ENCODE peak calls at places on chromosomes 2 and 18, in eight cellular contexts. One of them, this sample, is unnamed.

GRCh38 chr2:197208841-197209240 is 101.7 kb downstream of the ANKRD44 start:
- DNase-seq in H1: no peak
- DNase-seq in CD8-positive, alpha-beta T cell: no peak
- DNase-seq in transverse colon: no peak
- DNase-seq in Peyer's patch: no peak
- DNase-seq in PC-3: no peak
- DNase-seq in endodermal cell: no peak
- DNase-seq in IMR-90: no peak
- DNase-seq in this sample: no peak

GRCh38 chr2:159094173-159094737 is 125.8 kb downstream of the TANC1 start:
- DNase-seq in H1: no peak
- DNase-seq in CD8-positive, alpha-beta T cell: no peak
- DNase-seq in transverse colon: peak
- DNase-seq in IMR-90: peak
- DNase-seq in Peyer's patch: no peak
- DNase-seq in endodermal cell: no peak
- DNase-seq in PC-3: no peak
- DNase-seq in this sample: no peak

GRCh38 chr2:221529943-221530652 is 42.0 kb downstream of the EPHA4 start:
- DNase-seq in PC-3: peak
- DNase-seq in Peyer's patch: no peak
- DNase-seq in IMR-90: peak
- DNase-seq in H1: no peak
- DNase-seq in CD8-positive, alpha-beta T cell: no peak
- DNase-seq in endodermal cell: no peak
- DNase-seq in transverse colon: no peak
- DNase-seq in this sample: no peak

GRCh38 chr2:36753706-36754221 is 57.3 kb downstream of the VIT start:
- DNase-seq in PC-3: no peak
- DNase-seq in transverse colon: no peak
- DNase-seq in H1: no peak
- DNase-seq in Peyer's patch: no peak
- DNase-seq in IMR-90: no peak
- DNase-seq in CD8-positive, alpha-beta T cell: no peak
- DNase-seq in endodermal cell: peak
- DNase-seq in this sample: no peak

GRCh38 chr18:51531496-51531895 is 334.0 kb upstream of the MEX3C start:
- DNase-seq in PC-3: peak
- DNase-seq in endodermal cell: no peak
- DNase-seq in Peyer's patch: no peak
- DNase-seq in CD8-positive, alpha-beta T cell: no peak
- DNase-seq in IMR-90: no peak
- DNase-seq in H1: no peak
- DNase-seq in transverse colon: no peak
- DNase-seq in this sample: no peak

GRCh38 chr2:74264281-74264680 is 65.9 kb downstream of the MTHFD2 start:
- DNase-seq in PC-3: no peak
- DNase-seq in IMR-90: no peak
- DNase-seq in H1: no peak
- DNase-seq in transverse colon: no peak
- DNase-seq in Peyer's patch: no peak
- DNase-seq in endodermal cell: no peak
- DNase-seq in CD8-positive, alpha-beta T cell: no peak
- DNase-seq in this sample: no peak

GRCh38 chr2:42828487-42829416 is 36.4 kb upstream of the HAAO start:
- DNase-seq in transverse colon: peak
- DNase-seq in Peyer's patch: peak
- DNase-seq in CD8-positive, alpha-beta T cell: peak
- DNase-seq in endodermal cell: peak
- DNase-seq in PC-3: peak
- DNase-seq in H1: peak
- DNase-seq in IMR-90: peak
- DNase-seq in this sample: peak

GRCh38 chr2:224449212-224450147 is 47.6 kb upstream of the FAM124B start:
- DNase-seq in endodermal cell: peak
- DNase-seq in Peyer's patch: no peak
- DNase-seq in PC-3: peak
- DNase-seq in transverse colon: no peak
- DNase-seq in CD8-positive, alpha-beta T cell: no peak
- DNase-seq in IMR-90: no peak
- DNase-seq in H1: no peak
- DNase-seq in this sample: peak

GRCh38 chr18:58611471-58612131 is 17.3 kb downstream of the ALPK2 start:
- DNase-seq in transverse colon: no peak
- DNase-seq in Peyer's patch: no peak
- DNase-seq in CD8-positive, alpha-beta T cell: no peak
- DNase-seq in IMR-90: no peak
- DNase-seq in PC-3: no peak
- DNase-seq in endodermal cell: peak
- DNase-seq in H1: peak
- DNase-seq in this sample: no peak

GRCh38 chr2:175926272-175926671 is 75.8 kb downstream of the LNPK start:
- DNase-seq in transverse colon: no peak
- DNase-seq in IMR-90: peak
- DNase-seq in endodermal cell: no peak
- DNase-seq in Peyer's patch: no peak
- DNase-seq in CD8-positive, alpha-beta T cell: no peak
- DNase-seq in PC-3: no peak
- DNase-seq in H1: no peak
- DNase-seq in this sample: no peak

GRCh38 chr18:27685807-27686412 is 491.0 kb downstream of the CDH2 start:
- DNase-seq in transverse colon: no peak
- DNase-seq in H1: no peak
- DNase-seq in PC-3: peak
- DNase-seq in endodermal cell: peak
- DNase-seq in IMR-90: peak
- DNase-seq in Peyer's patch: no peak
- DNase-seq in CD8-positive, alpha-beta T cell: no peak
- DNase-seq in this sample: peak

GRCh38 chr18:59446012-59446411 is 86.9 kb upstream of the LMAN1 start:
- DNase-seq in H1: no peak
- DNase-seq in IMR-90: peak
- DNase-seq in Peyer's patch: no peak
- DNase-seq in transverse colon: no peak
- DNase-seq in PC-3: no peak
- DNase-seq in CD8-positive, alpha-beta T cell: no peak
- DNase-seq in endodermal cell: peak
- DNase-seq in this sample: no peak

GRCh38 chr18:49304746-49305145 is 155.7 kb downstream of the DYM start:
- DNase-seq in IMR-90: peak
- DNase-seq in transverse colon: no peak
- DNase-seq in endodermal cell: no peak
- DNase-seq in Peyer's patch: no peak
- DNase-seq in CD8-positive, alpha-beta T cell: no peak
- DNase-seq in PC-3: no peak
- DNase-seq in H1: no peak
- DNase-seq in this sample: no peak

GRCh38 chr2:152884088-152884487 is 165.7 kb downstream of the ARL6IP6 start:
- DNase-seq in Peyer's patch: no peak
- DNase-seq in IMR-90: no peak
- DNase-seq in transverse colon: no peak
- DNase-seq in CD8-positive, alpha-beta T cell: no peak
- DNase-seq in PC-3: no peak
- DNase-seq in H1: no peak
- DNase-seq in endodermal cell: no peak
- DNase-seq in this sample: no peak

GRCh38 chr18:21203096-21203495 is 38.9 kb upstream of the GREB1L start:
- DNase-seq in IMR-90: no peak
- DNase-seq in H1: peak
- DNase-seq in transverse colon: no peak
- DNase-seq in Peyer's patch: no peak
- DNase-seq in endodermal cell: no peak
- DNase-seq in PC-3: peak
- DNase-seq in CD8-positive, alpha-beta T cell: no peak
- DNase-seq in this sample: no peak

GRCh38 chr2:215404357-215404719 is 31.5 kb downstream of the FN1 start:
- DNase-seq in endodermal cell: no peak
- DNase-seq in PC-3: no peak
- DNase-seq in Peyer's patch: no peak
- DNase-seq in transverse colon: no peak
- DNase-seq in H1: no peak
- DNase-seq in CD8-positive, alpha-beta T cell: no peak
- DNase-seq in IMR-90: no peak
- DNase-seq in this sample: no peak

GRCh38 chr2:130878316-130878715 is 41.6 kb downstream of the ARHGEF4 start:
- DNase-seq in CD8-positive, alpha-beta T cell: no peak
- DNase-seq in H1: no peak
- DNase-seq in transverse colon: no peak
- DNase-seq in PC-3: no peak
- DNase-seq in IMR-90: no peak
- DNase-seq in Peyer's patch: no peak
- DNase-seq in endodermal cell: peak
- DNase-seq in this sample: no peak

GRCh38 chr18:51867767-51868166 is 472.2 kb upstream of the DCC start:
- DNase-seq in IMR-90: peak
- DNase-seq in PC-3: no peak
- DNase-seq in endodermal cell: no peak
- DNase-seq in CD8-positive, alpha-beta T cell: no peak
- DNase-seq in transverse colon: no peak
- DNase-seq in Peyer's patch: no peak
- DNase-seq in H1: no peak
- DNase-seq in this sample: peak

GRCh38 chr2:134782792-134783191 is 55.6 kb upstream of the ACMSD start:
- DNase-seq in endodermal cell: peak
- DNase-seq in CD8-positive, alpha-beta T cell: no peak
- DNase-seq in Peyer's patch: no peak
- DNase-seq in IMR-90: peak
- DNase-seq in transverse colon: no peak
- DNase-seq in PC-3: no peak
- DNase-seq in H1: no peak
- DNase-seq in this sample: peak

GRCh38 chr2:54446625-54447024 is 9.5 kb upstream of the SPTBN1 start:
- DNase-seq in PC-3: no peak
- DNase-seq in endodermal cell: no peak
- DNase-seq in CD8-positive, alpha-beta T cell: no peak
- DNase-seq in transverse colon: no peak
- DNase-seq in Peyer's patch: no peak
- DNase-seq in IMR-90: no peak
- DNase-seq in H1: no peak
- DNase-seq in this sample: no peak

GRCh38 chr2:54444503-54444902 is 11.6 kb upstream of the SPTBN1 start:
- DNase-seq in transverse colon: no peak
- DNase-seq in CD8-positive, alpha-beta T cell: no peak
- DNase-seq in H1: no peak
- DNase-seq in IMR-90: no peak
- DNase-seq in Peyer's patch: no peak
- DNase-seq in PC-3: no peak
- DNase-seq in endodermal cell: no peak
- DNase-seq in this sample: no peak

GRCh38 chr2:54446122-54446521 is 10.0 kb upstream of the SPTBN1 start:
- DNase-seq in CD8-positive, alpha-beta T cell: no peak
- DNase-seq in transverse colon: no peak
- DNase-seq in endodermal cell: no peak
- DNase-seq in H1: no peak
- DNase-seq in PC-3: no peak
- DNase-seq in IMR-90: no peak
- DNase-seq in Peyer's patch: no peak
- DNase-seq in this sample: no peak
- TF ChIP-seq CTCF in CD8-positive, alpha-beta T cell: no peak
- TF ChIP-seq CTCF in transverse colon: no peak
- TF ChIP-seq CTCF in endodermal cell: no peak
- TF ChIP-seq CTCF in H1: no peak
- TF ChIP-seq CTCF in PC-3: no peak
- TF ChIP-seq CTCF in IMR-90: no peak
- TF ChIP-seq CTCF in Peyer's patch: no peak
- TF ChIP-seq CTCF in this sample: no peak

DNA sequence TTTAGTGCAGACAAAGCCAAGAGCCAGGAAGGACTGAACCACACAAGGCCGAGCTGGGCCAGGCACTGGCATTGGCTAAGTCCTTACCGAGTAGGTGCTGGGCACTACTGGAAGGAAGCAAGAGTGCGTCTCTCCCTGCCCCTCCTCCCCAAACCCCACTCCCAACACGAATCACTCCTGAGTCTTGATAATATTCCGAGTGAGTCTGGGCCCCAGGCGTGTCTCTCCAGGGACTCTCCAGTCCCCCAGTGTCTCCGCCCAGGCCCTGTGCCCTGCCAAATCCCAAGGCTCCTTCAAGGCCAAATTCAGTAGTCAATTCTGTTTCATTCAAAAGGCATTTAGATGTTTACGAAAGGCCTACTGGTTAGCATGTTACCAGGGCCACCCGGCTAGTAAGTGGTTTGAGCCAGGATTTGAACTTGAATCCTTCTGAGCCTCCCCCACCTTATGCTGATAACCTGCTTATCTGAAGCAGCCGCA is 82.8 kb downstream of the GLI2 start:
- DNase-seq in H1: no peak
- DNase-seq in PC-3: peak
- DNase-seq in Peyer's patch: peak
- DNase-seq in IMR-90: peak
- DNase-seq in CD8-positive, alpha-beta T cell: no peak
- DNase-seq in endodermal cell: no peak
- DNase-seq in transverse colon: peak
- DNase-seq in this sample: no peak
- H3K4me3 ChIP-seq in H1: no peak
- H3K4me3 ChIP-seq in PC-3: no peak
- H3K4me3 ChIP-seq in Peyer's patch: no peak
- H3K4me3 ChIP-seq in IMR-90: no peak
- H3K4me3 ChIP-seq in CD8-positive, alpha-beta T cell: no peak
- H3K4me3 ChIP-seq in endodermal cell: no peak
- H3K4me3 ChIP-seq in transverse colon: no peak
- H3K4me3 ChIP-seq in this sample: no peak

DNA sequence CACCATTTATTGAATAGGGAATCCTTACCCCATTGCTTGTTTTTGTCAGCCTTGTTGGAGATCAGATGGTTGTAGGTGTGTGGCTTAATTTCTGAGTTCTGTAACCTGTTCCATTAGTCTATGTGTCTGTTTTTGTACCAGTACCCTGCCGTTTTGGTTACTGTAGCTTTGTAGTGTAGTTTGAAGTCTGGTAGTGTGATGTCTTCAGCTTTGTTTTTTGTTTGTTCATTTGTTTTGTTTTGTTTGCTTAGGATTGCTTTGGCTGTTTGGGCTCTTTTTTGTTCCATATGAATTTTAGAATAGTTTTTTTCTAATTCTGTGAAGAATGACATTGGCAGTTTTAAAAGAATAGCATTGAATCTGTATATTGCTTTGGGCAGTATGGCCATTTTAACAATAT is 12.7 kb downstream of the GKN2 start:
- DNase-seq in PC-3: no peak
- DNase-seq in CD8-positive, alpha-beta T cell: no peak
- DNase-seq in endodermal cell: no peak
- DNase-seq in IMR-90: no peak
- DNase-seq in Peyer's patch: no peak
- DNase-seq in transverse colon: no peak
- DNase-seq in H1: no peak
- DNase-seq in this sample: no peak
- TF ChIP-seq CTCF in PC-3: no peak
- TF ChIP-seq CTCF in CD8-positive, alpha-beta T cell: no peak
- TF ChIP-seq CTCF in endodermal cell: no peak
- TF ChIP-seq CTCF in IMR-90: no peak
- TF ChIP-seq CTCF in Peyer's patch: no peak
- TF ChIP-seq CTCF in transverse colon: no peak
- TF ChIP-seq CTCF in H1: no peak
- TF ChIP-seq CTCF in this sample: no peak

DNA sequence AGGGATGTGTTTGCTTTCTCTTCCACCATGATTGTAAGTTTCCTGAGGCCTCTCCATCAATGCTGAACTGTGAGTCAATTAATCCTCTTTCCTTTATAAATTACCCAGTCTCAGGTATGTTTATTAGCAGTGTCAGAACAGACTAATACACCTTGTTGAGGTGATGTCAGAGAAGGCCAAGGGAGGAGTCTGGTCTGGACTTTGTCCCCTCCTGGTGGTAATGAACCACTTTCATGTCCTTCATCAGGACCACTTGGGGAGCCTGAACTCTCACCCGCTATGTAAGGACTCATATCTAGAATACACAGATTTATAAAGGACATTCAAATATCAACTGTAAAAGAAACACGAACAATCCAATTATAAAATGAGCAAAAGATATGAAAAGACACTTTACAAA is 2.9 kb upstream of the CTAGE1 start:
- DNase-seq in IMR-90: no peak
- DNase-seq in endodermal cell: no peak
- DNase-seq in Peyer's patch: no peak
- DNase-seq in H1: no peak
- DNase-seq in transverse colon: no peak
- DNase-seq in CD8-positive, alpha-beta T cell: no peak
- DNase-seq in PC-3: no peak
- DNase-seq in this sample: no peak
- H3K4me3 ChIP-seq in IMR-90: no peak
- H3K4me3 ChIP-seq in endodermal cell: no peak
- H3K4me3 ChIP-seq in Peyer's patch: no peak
- H3K4me3 ChIP-seq in H1: no peak
- H3K4me3 ChIP-seq in transverse colon: no peak
- H3K4me3 ChIP-seq in CD8-positive, alpha-beta T cell: no peak
- H3K4me3 ChIP-seq in PC-3: no peak
- H3K4me3 ChIP-seq in this sample: no peak

This sample was measured in GM12865.